ENCODE peak calls at places on chromosomes 11 and 22, in nine cellular contexts. R is KBM-7; G is HCT116; C is bronchial epithelial cell; Y is activated T-cell treated with anti-CD3 and anti-CD28 coated beads, Interleukin-2, amount 50 U/mL, for 24 hours; U is foreskin melanocyte; L is AG04450; M is HTR-8/SVneo; Z is kidney epithelial cell. P is an unnamed sample.

GRCh38 chr11:129458278-129458677 is 82.6 kb downstream of the BARX2 start:
- DNase-seq in R (no peak), G (no peak), C (peak; percentile 98), Y (no peak), U (no peak), L (no peak), M (no peak), Z (no peak), P (no peak)

GRCh38 chr11:34356918-34357645 is 728 bp downstream of the ABTB2 start:
- DNase-seq in R (peak; percentile 59), G (no peak), C (peak; percentile 36), Y (peak; percentile 75), U (peak; percentile 48), L (no peak), M (no peak), Z (no peak), P (peak; percentile 33)

GRCh38 chr11:1597981-1598380 is at the start of gene KRTAP5-2:
- DNase-seq in R (no peak), G (no peak), C (no peak), Y (no peak), U (no peak), L (no peak), M (no peak), Z (no peak), P (no peak)

GRCh38 chr11:35618497-35619029 is 303 bp downstream of the FJX1 start:
- DNase-seq in R (no peak), G (no peak), C (peak; percentile 10), Y (no peak), U (no peak), L (no peak), M (no peak), Z (no peak), P (no peak)

GRCh38 chr11:83979593-83979992 is 693.4 kb upstream of the CCDC90B start:
- DNase-seq in R (no peak), G (no peak), C (no peak), Y (no peak), U (no peak), L (no peak), M (no peak), Z (no peak), P (no peak)

GRCh38 chr11:79768343-79768742 is 327.5 kb upstream of the TENM4 start:
- DNase-seq in R (no peak), G (no peak), C (no peak), Y (no peak), U (no peak), L (no peak), M (no peak), Z (no peak), P (no peak)

GRCh38 chr11:127733552-127733951 is 733.0 kb upstream of the KIRREL3 start:
- DNase-seq in R (peak; percentile 3), G (no peak), C (no peak), Y (no peak), U (no peak), L (no peak), M (no peak), Z (no peak), P (no peak)

GRCh38 chr22:30362632-30363281 is 6.0 kb downstream of the CCDC157 start:
- DNase-seq in R (no peak), G (no peak), C (no peak), Y (no peak), U (no peak), L (no peak), M (no peak), Z (no peak), P (no peak)

GRCh38 chr22:18929459-18929858 is 6.6 kb downstream of the PRODH start:
- DNase-seq in R (no peak), G (no peak), C (no peak), Y (no peak), U (no peak), L (no peak), M (no peak), Z (no peak), P (no peak)

GRCh38 chr11:34936945-34937344 is 20.5 kb downstream of the PDHX start:
- DNase-seq in R (peak; percentile 70), G (no peak), C (no peak), Y (no peak), U (no peak), L (no peak), M (no peak), Z (no peak), P (no peak)

GRCh38 chr11:18100926-18101656 is 4.8 kb downstream of the SAAL1 start:
- DNase-seq in R (peak; percentile 50), G (no peak), C (no peak), Y (no peak), U (no peak), L (no peak), M (no peak), Z (no peak), P (no peak)

GRCh38 chr11:61749607-61750217 is 2.7 kb upstream of the MYRF start:
- DNase-seq in R (peak; percentile 86), G (no peak), C (no peak), Y (no peak), U (peak; percentile 74), L (no peak), M (no peak), Z (no peak), P (peak; percentile 50)

GRCh38 chr11:78630561-78631303 is 56.1 kb upstream of the NARS2 start:
- DNase-seq in R (no peak), G (no peak), C (no peak), Y (no peak), U (no peak), L (no peak), M (no peak), Z (no peak), P (no peak)

GRCh38 chr11:45156201-45156600 is 9.8 kb downstream of the PRDM11 start:
- DNase-seq in R (no peak), G (no peak), C (no peak), Y (no peak), U (no peak), L (no peak), M (no peak), Z (no peak), P (no peak)

GRCh38 chr11:64263947-64264317 is 12.6 kb downstream of the PLCB3 start:
- DNase-seq in R (no peak), G (no peak), C (no peak), Y (no peak), U (no peak), L (no peak), M (no peak), Z (no peak), P (no peak)

GRCh38 chr22:41469218-41469851 is 418 bp downstream of the ACO2 start:
- DNase-seq in R (no peak), G (no peak), C (no peak), Y (no peak), U (no peak), L (no peak), M (no peak), Z (no peak), P (peak; percentile 58)

P was measured in SK-MEL-5.